ENCODE peak calls at places on chromosomes 3 and 15, in six cellular contexts. J is tibial nerve, Q is fibroblast of the conjunctiva, C is Caki2, H is M059J, W is NCI-H460. E is an unnamed sample.
A peak's percentile ranks its signal among the peaks of the same experiment; 100 is the strongest.

GRCh38 chr3:15198686-15199085 is 7.4 kb upstream of the CAPN7 start:
- DNase-seq in J (no peak), Q (no peak), C (no peak), H (peak; percentile 9), W (no peak), E (no peak)

GRCh38 chr3:197189633-197190032 is 108.8 kb downstream of the DLG1 start:
- DNase-seq in J (no peak), Q (no peak), C (no peak), H (peak; percentile 44), W (no peak), E (no peak)

GRCh38 chr3:175357758-175358157 is 498.6 kb downstream of the NAALADL2 start:
- DNase-seq in J (no peak), Q (no peak), C (no peak), H (peak; percentile 32), W (no peak), E (no peak)

GRCh38 chr15:54502416-54503075 is 524.3 kb downstream of the UNC13C start:
- DNase-seq in J (no peak), Q (no peak), C (no peak), H (no peak), W (no peak), E (no peak)

GRCh38 chr3:187210555-187211327 is 13.5 kb downstream of the RTP1 start:
- DNase-seq in J (no peak), Q (no peak), C (no peak), H (peak; percentile 23), W (no peak), E (no peak)

GRCh38 chr3:115624898-115625297 is 1.6 kb downstream of the GAP43 start:
- DNase-seq in J (no peak), Q (no peak), C (no peak), H (no peak), W (no peak), E (no peak)

GRCh38 chr15:35505152-35505551 is 40.8 kb downstream of the DPH6 start:
- DNase-seq in J (no peak), Q (no peak), C (no peak), H (no peak), W (no peak), E (no peak)

GRCh38 chr3:122091602-122092006 is 36.4 kb downstream of the CD86 start:
- DNase-seq in J (no peak), Q (no peak), C (no peak), H (no peak), W (no peak), E (no peak)

GRCh38 chr15:29065571-29065970 is 179.8 kb downstream of the APBA2 start:
- DNase-seq in J (no peak), Q (no peak), C (no peak), H (no peak), W (no peak), E (no peak)

GRCh38 chr15:68674975-68675374 is 96.2 kb downstream of the CORO2B start:
- DNase-seq in J (no peak), Q (no peak), C (no peak), H (peak; percentile 14), W (no peak), E (no peak)

GRCh38 chr3:192259661-192260060 is 467.7 kb downstream of the FGF12 start:
- DNase-seq in J (no peak), Q (no peak), C (peak; percentile 72), H (peak; percentile 12), W (no peak), E (no peak)

GRCh38 chr3:149373235-149374125 is 4.0 kb downstream of the TM4SF1 start:
- DNase-seq in J (no peak), Q (peak; percentile 74), C (no peak), H (peak; percentile 68), W (no peak), E (no peak)

GRCh38 chr15:29859981-29860745 is 37.9 kb upstream of the TJP1 start:
- DNase-seq in J (no peak), Q (no peak), C (no peak), H (peak; percentile 82), W (no peak), E (no peak)

GRCh38 chr15:40918146-40918798 is 10.9 kb upstream of the DLL4 start:
- DNase-seq in J (no peak), Q (no peak), C (no peak), H (no peak), W (no peak), E (peak; percentile 23)

GRCh38 chr3:128397484-128397883 is 69.2 kb downstream of the DNAJB8 start:
- DNase-seq in J (no peak), Q (no peak), C (no peak), H (no peak), W (no peak), E (no peak)

GRCh38 chr3:124557433-124558232 is 172.6 kb upstream of the UMPS start:
- DNase-seq in J (no peak), Q (no peak), C (no peak), H (peak; percentile 87), W (no peak), E (no peak)

GRCh38 chr3:18124501-18124900 is 300.6 kb downstream of the SATB1 start:
- DNase-seq in J (no peak), Q (peak; percentile 6), C (peak; percentile 39), H (peak; percentile 81), W (no peak), E (no peak)

GRCh38 chr3:139970526-139970925 is 35.5 kb downstream of the CLSTN2 start:
- DNase-seq in J (no peak), Q (no peak), C (no peak), H (no peak), W (no peak), E (no peak)

GRCh38 chr3:123668906-123669305 is 84.1 kb upstream of the HACD2 start:
- DNase-seq in J (no peak), Q (no peak), C (peak; percentile 31), H (no peak), W (no peak), E (no peak)

GRCh38 chr15:74144153-74144775 is 13.9 kb downstream of the ISLR2 start:
- DNase-seq in J (no peak), Q (no peak), C (peak; percentile 48), H (peak; percentile 57), W (no peak), E (no peak)

GRCh38 chr15:63178034-63178433 is 11.4 kb upstream of the RAB8B start:
- DNase-seq in J (no peak), Q (no peak), C (no peak), H (no peak), W (no peak), E (no peak)

E was measured in NCI-H774.